ENCODE peak calls at places on chromosomes 16 and 17, in seven cellular contexts. Y is H1, F is HepG2, G is SK-N-SH, D is GM12878, Q is K562, B is GM12891. I is an unnamed sample.

GRCh38 chr16:82660078-82660645 is 33.4 kb downstream of the CDH13 start:
- DNase-seq in B (no peak), F (no peak), Q (no peak), Y (no peak), D (no peak), G (no peak), I (no peak)

GRCh38 chr17:75842963-75843576 is 1.1 kb downstream of the UNC13D start:
- DNase-seq in Q (no peak), B (no peak), F (no peak), D (no peak), G (no peak), Y (no peak), I (no peak)

GRCh38 chr17:83052241-83052564 is 27.2 kb upstream of the METRNL start:
- DNase-seq in G (no peak), B (no peak), D (no peak), Y (no peak), Q (no peak), F (no peak), I (no peak)

GRCh38 chr17:83083368-83084201 is 4.2 kb downstream of the METRNL start:
- DNase-seq in Q (no peak), B (no peak), F (no peak), Y (no peak), D (no peak), G (peak), I (no peak)

GRCh38 chr16:81321537-81321936 is 6.8 kb downstream of the GAN start:
- DNase-seq in G (no peak), B (no peak), F (no peak), Y (no peak), Q (no peak), D (no peak), I (no peak)

GRCh38 chr16:55643161-55643970 is 12.4 kb upstream of the SLC6A2 start:
- DNase-seq in D (no peak), B (no peak), Y (no peak), G (no peak), F (peak), Q (peak), I (no peak)

GRCh38 chr17:68564415-68565111 is 36.6 kb downstream of the FAM20A start:
- DNase-seq in G (no peak), F (no peak), Q (no peak), D (no peak), Y (no peak), B (no peak), I (no peak)

GRCh38 chr16:86669937-86670772 is 91.8 kb downstream of the FOXL1 start:
- DNase-seq in Q (no peak), Y (no peak), F (no peak), G (no peak), D (no peak), B (no peak), I (no peak)

GRCh38 chr17:76370261-76370993 is 14.0 kb upstream of the SPHK1 start:
- DNase-seq in B (no peak), G (peak), F (no peak), Y (no peak), D (no peak), Q (peak), I (no peak)

GRCh38 chr17:56833812-56834379 is at the start of the genes C17orf67 and DGKE:
- DNase-seq in Q (peak), D (peak), B (peak), Y (peak), G (peak), F (peak), I (peak)
- TF ChIP-seq POLR2AphosphoS5 in Q (no peak), D (peak), B (no peak), Y (no peak), G (peak), F (no peak), I (no peak)

GRCh38 chr17:44414394-44415155 is 25.1 kb upstream of the ITGA2B start:
- DNase-seq in G (no peak), Q (no peak), B (no peak), D (no peak), Y (no peak), F (no peak), I (no peak)

GRCh38 chr17:44408786-44409185 is 19.3 kb upstream of the ITGA2B start:
- DNase-seq in G (no peak), Q (no peak), B (no peak), D (no peak), Y (no peak), F (no peak), I (no peak)

GRCh38 chr17:44409309-44410028 is 20.0 kb upstream of the ITGA2B start:
- DNase-seq in D (no peak), Y (no peak), Q (no peak), B (no peak), F (no peak), G (peak), I (no peak)
- TF ChIP-seq TAF1 in D (no peak), Y (no peak), Q (no peak), B (no peak), F (no peak), G (no peak), I (no peak)

DNA sequence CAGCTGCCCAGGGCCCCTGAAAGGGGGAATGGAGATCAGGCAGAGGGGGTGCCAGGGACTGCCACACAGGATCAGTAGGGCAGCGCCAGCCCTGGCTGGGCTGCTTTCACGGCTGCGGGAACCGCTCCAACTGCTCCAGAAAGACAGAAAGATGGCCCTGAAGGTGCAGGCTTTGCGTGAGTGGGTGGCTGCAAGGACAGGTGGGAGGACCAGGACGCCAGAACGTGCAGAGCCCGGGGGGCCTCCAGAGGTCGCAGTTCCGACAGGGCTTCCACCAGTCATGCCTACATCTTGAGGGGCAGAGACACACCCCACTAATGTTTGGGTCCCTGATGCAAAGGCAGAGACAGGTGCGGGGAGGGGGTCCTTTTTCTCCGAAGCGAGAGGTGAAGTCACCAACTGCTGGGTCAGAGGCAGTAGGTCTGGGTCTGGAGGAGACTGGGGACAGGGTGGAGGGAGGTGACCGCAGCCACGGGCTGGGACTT is 790 bp upstream of the ATP6V0C start:
- DNase-seq in D (no peak), Q (no peak), Y (peak), F (no peak), B (no peak), G (peak), I (no peak)
- TF ChIP-seq POLR2AphosphoS5 in D (no peak), Q (no peak), Y (no peak), F (no peak), B (no peak), G (no peak), I (no peak)

GRCh38 chr16:69563605-69564580 is 1.9 kb upstream of the NFAT5 start:
- DNase-seq in B (no peak), D (peak), Y (peak), G (no peak), F (peak), Q (peak), I (peak)
- TF ChIP-seq TAF1 in B (peak), D (peak), Y (no peak), G (no peak), F (peak), Q (no peak), I (peak)

DNA sequence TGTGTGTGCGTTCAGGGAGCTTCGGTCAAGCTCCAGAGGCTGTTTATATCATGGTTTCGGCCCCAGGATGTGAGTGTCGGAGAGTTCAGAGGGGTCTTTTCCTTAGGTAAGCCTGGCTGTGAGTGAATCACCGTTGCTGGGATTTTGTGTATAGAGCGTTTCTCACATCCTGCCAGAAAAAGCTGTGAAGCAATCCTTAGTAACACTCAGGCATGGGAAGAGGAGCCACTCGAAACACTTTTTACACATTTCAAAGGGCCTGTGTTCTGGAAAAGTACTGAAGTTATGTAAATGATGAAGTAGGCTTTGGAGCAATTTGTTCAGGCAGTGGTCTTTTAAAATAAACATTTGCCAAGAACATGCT is 667 bp downstream of the PGS1 start:
- DNase-seq in G (no peak), B (no peak), Y (no peak), F (peak), Q (no peak), D (no peak), I (no peak)
- TF ChIP-seq POLR2AphosphoS5 in G (no peak), B (no peak), Y (no peak), F (no peak), Q (no peak), D (no peak), I (no peak)

DNA sequence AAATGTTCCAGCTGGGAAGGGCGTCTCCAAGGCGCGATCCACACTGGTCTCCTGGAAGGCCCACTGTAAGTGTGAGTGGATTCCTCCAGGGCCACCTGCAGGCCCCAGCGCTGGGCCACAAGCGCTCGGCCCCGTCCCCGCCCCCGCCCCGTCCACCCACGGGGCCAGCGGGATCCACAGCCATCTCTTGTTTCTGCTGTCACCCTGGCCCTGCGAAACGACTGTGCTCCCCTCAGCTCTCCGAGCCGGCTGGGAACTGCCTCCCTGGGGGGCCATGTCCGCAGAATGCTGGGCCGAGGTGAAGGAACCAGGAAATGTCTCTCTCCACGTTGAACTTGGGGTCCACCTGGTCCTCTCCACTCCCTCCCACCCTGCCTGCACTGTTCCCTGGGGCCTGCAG is 1955.2 kb downstream of the TP53TG3F start:
- DNase-seq in Y (no peak), Q (no peak), G (no peak), F (no peak), D (no peak), B (no peak), I (no peak)
- TF ChIP-seq TAF1 in Y (no peak), Q (no peak), G (no peak), F (no peak), D (no peak), B (no peak), I (no peak)

GRCh38 chr17:2087597-2088211 is 32.8 kb downstream of the HIC1 start:
- DNase-seq in F (no peak), Y (no peak), B (no peak), D (peak), G (no peak), Q (peak), I (no peak)
- TF ChIP-seq POLR2AphosphoS5 in F (no peak), Y (no peak), B (no peak), D (peak), G (no peak), Q (no peak), I (peak)

DNA sequence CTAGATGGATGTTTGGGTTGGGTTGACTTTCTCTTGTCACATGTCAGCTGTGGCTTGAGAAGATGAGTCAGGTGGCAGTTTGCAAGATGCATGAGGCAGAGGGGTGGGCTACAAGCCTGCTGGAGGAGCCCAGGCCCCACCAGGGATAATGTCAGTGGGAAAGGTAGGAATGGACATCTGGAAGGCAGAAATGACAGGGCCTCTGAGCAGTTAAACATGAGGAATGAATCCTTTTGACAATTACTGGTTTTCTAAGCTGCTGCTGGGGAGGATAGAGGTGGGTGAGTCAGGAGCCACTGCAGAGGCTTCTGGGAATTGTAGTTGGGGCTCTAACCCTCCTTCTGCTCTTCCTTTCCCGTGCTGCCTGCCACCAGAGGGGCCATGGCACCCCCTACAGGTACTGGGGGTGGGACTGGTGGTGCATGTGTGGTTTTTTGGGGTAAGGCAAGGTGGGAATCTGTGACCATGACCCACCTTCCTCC is 15.7 kb downstream of the SLC52A1 start:
- DNase-seq in G (peak), Y (no peak), Q (peak), F (no peak), B (peak), D (no peak), I (peak)
- TF ChIP-seq TAF1 in G (no peak), Y (no peak), Q (no peak), F (no peak), B (no peak), D (no peak), I (no peak)

GRCh38 chr16:26827386-26827785 is 239.3 kb upstream of the C16orf82 start:
- DNase-seq in Q (no peak), Y (no peak), F (no peak), D (no peak), G (no peak), B (no peak), I (no peak)
- TF ChIP-seq POLR2AphosphoS5 in Q (no peak), Y (no peak), F (no peak), D (no peak), G (no peak), B (no peak), I (no peak)

GRCh38 chr16:30760160-30760559 is 1.7 kb downstream of the CFAP119 start:
- DNase-seq in G (no peak), F (no peak), B (no peak), Y (no peak), D (no peak), Q (no peak), I (no peak)

GRCh38 chr16:30755955-30756780 is 5.7 kb downstream of the CFAP119 start:
- DNase-seq in G (no peak), B (no peak), Y (no peak), F (no peak), D (no peak), Q (no peak), I (no peak)

GRCh38 chr16:30756781-30757100 is 5.1 kb downstream of the CFAP119 start:
- DNase-seq in B (no peak), Y (no peak), G (no peak), Q (no peak), D (no peak), F (no peak), I (no peak)

GRCh38 chr16:30758988-30759461 is 2.8 kb downstream of the CFAP119 start:
- DNase-seq in Q (no peak), Y (no peak), D (no peak), G (no peak), B (no peak), F (no peak), I (no peak)

DNA sequence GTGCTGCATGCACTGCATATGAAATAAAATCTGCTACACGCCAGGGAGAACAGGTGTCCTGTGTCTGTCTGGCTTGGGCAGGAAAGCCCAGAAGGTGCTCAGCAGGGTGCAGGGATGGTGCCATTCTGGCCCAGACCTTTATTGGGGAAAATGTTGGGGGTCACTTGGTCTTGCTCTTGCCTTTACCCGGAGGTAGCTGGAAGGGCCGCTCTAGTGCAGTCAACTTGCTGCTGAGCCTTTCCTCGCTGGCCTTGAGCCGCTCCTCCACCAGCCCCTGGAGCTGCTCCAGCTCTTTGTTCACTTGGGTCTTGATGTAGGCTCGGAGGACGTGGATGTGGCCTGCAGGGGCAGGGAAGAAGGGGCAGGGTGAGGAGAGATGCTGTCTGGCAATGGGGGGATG is 4.5 kb downstream of the CFAP119 start:
- DNase-seq in Y (no peak), G (no peak), D (no peak), B (no peak), Q (no peak), F (no peak), I (no peak)
- TF ChIP-seq TAF1 in Y (no peak), G (no peak), D (no peak), B (no peak), Q (no peak), F (no peak), I (no peak)

I was measured in GM12892.